ENCODE peak calls at places on chromosomes 6 and 20, in seven cellular contexts. K, J, Y, O, I, L and W are unnamed samples.
A peak's percentile ranks its signal among the peaks of the same experiment; 100 is the strongest.

GRCh38 chr20:38842558-38842981 is 37.1 kb downstream of the PPP1R16B start:
- DNase-seq in L (no peak), Y (peak; percentile 52), O (no peak), J (peak; percentile 95), K (no peak), I (no peak), W (peak; percentile 79)

GRCh38 chr6:135540207-135540877 is 42.8 kb upstream of the AHI1 start:
- DNase-seq in K (no peak), I (no peak), O (no peak), Y (no peak), J (no peak), L (no peak), W (no peak)

GRCh38 chr20:64053841-64054661 is 4.6 kb upstream of the SOX18 start:
- DNase-seq in Y (no peak), J (no peak), I (no peak), L (no peak), K (peak; percentile 81), O (peak; percentile 80), W (no peak)

GRCh38 chr20:1346322-1346969 is 17.5 kb upstream of the SDCBP2 start:
- DNase-seq in Y (no peak), L (no peak), O (no peak), K (no peak), I (no peak), J (no peak), W (no peak)

GRCh38 chr20:8722277-8722928 is 346.5 kb upstream of the PLCB4 start:
- DNase-seq in J (no peak), K (peak; percentile 82), O (no peak), I (peak; percentile 49), Y (peak; percentile 34), L (no peak), W (peak; percentile 63)

GRCh38 chr20:38601216-38602184 is at the start of gene ARHGAP40:
- DNase-seq in I (no peak), J (no peak), O (no peak), L (no peak), Y (no peak), K (no peak), W (no peak)

GRCh38 chr6:136309171-136309570 is 19.5 kb upstream of the BCLAF1 start:
- DNase-seq in K (no peak), J (no peak), Y (no peak), I (no peak), L (no peak), O (no peak), W (no peak)

GRCh38 chr6:55449219-55449618 is 122.0 kb downstream of the GFRAL start:
- DNase-seq in O (no peak), K (peak; percentile 10), Y (no peak), J (no peak), I (no peak), L (no peak), W (no peak)

GRCh38 chr6:97198181-97198580 is 84.8 kb downstream of the MMS22L start:
- DNase-seq in J (no peak), K (no peak), I (no peak), L (no peak), Y (no peak), O (no peak), W (no peak)

GRCh38 chr20:19254086-19254821 is 41.8 kb downstream of the SLC24A3 start:
- DNase-seq in Y (no peak), L (no peak), O (no peak), J (no peak), I (no peak), K (no peak), W (no peak)

GRCh38 chr20:3420211-3420707 is 12.8 kb upstream of the DNAAF9 start:
- DNase-seq in Y (peak; percentile 34), J (peak; percentile 48), K (peak; percentile 14), O (no peak), I (no peak), L (no peak), W (no peak)

GRCh38 chr20:53264604-53265003 is 292.4 kb downstream of the TSHZ2 start:
- DNase-seq in L (no peak), K (no peak), O (no peak), Y (no peak), I (no peak), J (no peak), W (no peak)

GRCh38 chr6:69795469-69796080 is 1.2 kb downstream of the LMBRD1 start:
- DNase-seq in Y (no peak), L (no peak), I (no peak), J (peak; percentile 29), O (no peak), K (no peak), W (no peak)

GRCh38 chr6:155177369-155177961 is 86.3 kb upstream of the CLDN20 start:
- DNase-seq in O (no peak), I (no peak), J (no peak), L (no peak), Y (peak; percentile 36), K (peak; percentile 41), W (peak; percentile 36)

GRCh38 chr6:55882731-55883595 is 7.6 kb upstream of the BMP5 start:
- DNase-seq in Y (no peak), I (no peak), J (no peak), O (no peak), L (no peak), K (no peak), W (no peak)